ENCODE peak calls at places on chromosomes 7 and 10, in five cellular contexts. R, N, Y, F and Z are unnamed samples.
A peak's percentile ranks its signal among the peaks of the same experiment; 100 is the strongest.

GRCh38 chr7:129556607-129557120 is 54.3 kb downstream of the SMKR1 start:
- DNase-seq in F (no peak), Y (no peak), R (no peak), N (no peak), Z (no peak)

GRCh38 chr10:3774018-3774813 is 10.8 kb downstream of the KLF6 start:
- DNase-seq in N (peak; percentile 70), R (no peak), F (no peak), Y (no peak), Z (no peak)

GRCh38 chr7:119996634-119997033 is 276.3 kb upstream of the KCND2 start:
- DNase-seq in R (no peak), Y (no peak), F (no peak), N (peak; percentile 85), Z (no peak)

GRCh38 chr10:50610364-50610763 is 13.4 kb downstream of the SGMS1 start:
- DNase-seq in Y (no peak), F (no peak), N (no peak), R (no peak), Z (no peak)

GRCh38 chr7:68787586-68787985 is 810.7 kb upstream of the AUTS2 start:
- DNase-seq in R (no peak), Y (no peak), N (no peak), F (no peak), Z (no peak)

GRCh38 chr10:24128066-24128751 is 80.7 kb upstream of the KIAA1217 start:
- DNase-seq in Y (no peak), N (no peak), F (no peak), R (no peak), Z (no peak)

GRCh38 chr7:47601119-47601880 is 19.4 kb upstream of the TNS3 start:
- DNase-seq in R (no peak), F (no peak), N (peak; percentile 70), Y (peak; percentile 93), Z (no peak)

GRCh38 chr10:92110039-92110794 is 180.7 kb downstream of the CPEB3 start:
- DNase-seq in F (no peak), N (peak; percentile 51), Y (no peak), R (no peak), Z (no peak)

GRCh38 chr7:35985126-35985754 is 167.8 kb upstream of the EEPD1 start:
- DNase-seq in F (peak; percentile 70), R (peak; percentile 92), Y (no peak), N (peak; percentile 78), Z (peak; percentile 74)

GRCh38 chr7:10707519-10707918 is 266.2 kb upstream of the PHF14 start:
- DNase-seq in N (no peak), Y (no peak), F (no peak), R (no peak), Z (no peak)

GRCh38 chr10:124213471-124213870 is 120.1 kb upstream of the CHST15 start:
- DNase-seq in Y (no peak), F (no peak), R (no peak), N (no peak), Z (no peak)

GRCh38 chr10:48609899-48610584 is 5.2 kb upstream of the ARHGAP22 start:
- DNase-seq in Y (no peak), R (peak; percentile 15), F (no peak), N (no peak), Z (no peak)

GRCh38 chr7:28142650-28143049 is 37.9 kb downstream of the JAZF1 start:
- DNase-seq in N (no peak), R (no peak), Y (no peak), F (no peak), Z (no peak)
- H3K27ac ChIP-seq in N (no peak overlapping the region), R (no peak overlapping the region), Y (no peak overlapping the region), F (no peak overlapping the region), Z (no peak overlapping the region)

DNA sequence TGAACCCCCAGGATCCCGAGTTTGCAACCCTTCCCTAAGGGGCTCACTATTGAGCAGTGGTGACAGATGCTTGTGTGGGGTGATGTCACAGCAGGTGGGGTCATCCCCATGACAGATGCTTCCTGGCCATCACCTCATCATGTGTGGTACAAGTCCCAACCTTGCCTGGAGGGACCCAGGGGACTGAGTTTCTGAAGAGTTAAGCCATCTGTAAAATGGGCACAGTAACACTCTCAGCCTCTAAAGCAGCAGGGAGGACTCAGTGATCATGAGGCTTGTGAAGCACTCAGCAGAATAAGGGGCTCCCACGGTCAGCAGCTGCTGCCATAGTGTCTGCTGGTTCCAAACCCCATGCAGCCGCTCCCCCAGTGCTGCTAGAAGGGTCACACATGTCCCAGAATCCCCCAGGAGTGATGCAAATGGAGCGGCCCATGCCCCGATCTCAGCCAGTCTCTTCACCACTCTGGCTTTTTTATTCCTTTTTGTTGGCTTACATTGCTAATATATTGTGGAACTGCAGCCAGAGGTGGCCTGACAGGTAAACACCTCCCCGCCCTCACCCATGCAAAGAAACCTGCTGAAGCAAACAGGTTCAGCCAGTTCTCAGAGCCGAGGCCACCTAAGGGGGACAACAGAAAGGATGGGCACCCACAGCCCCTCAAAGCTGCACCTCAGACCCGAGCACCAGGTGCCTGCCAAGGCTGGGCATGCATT is 102.1 kb upstream of the PDGFA start:
- DNase-seq in Y (no peak), F (no peak), R (no peak), N (no peak), Z (no peak)
- H3K9me3 ChIP-seq in Y (peaks cover 9% of the 10 kb centered on the region), F (peaks cover 18% of the 10 kb centered on the region), R (no peaks in the 10 kb centered on the region), N (no peaks in the 10 kb centered on the region), Z (peaks cover 45% of the 10 kb centered on the region)

GRCh38 chr10:77510294-77510693 is 127.3 kb downstream of the KCNMA1 start:
- DNase-seq in F (no peak), Y (no peak), R (no peak), N (no peak), Z (no peak)
- H3K27ac ChIP-seq in F (no peak overlapping the region), Y (no peak overlapping the region), R (no peak overlapping the region), N (no peak overlapping the region), Z (no peak overlapping the region)

DNA sequence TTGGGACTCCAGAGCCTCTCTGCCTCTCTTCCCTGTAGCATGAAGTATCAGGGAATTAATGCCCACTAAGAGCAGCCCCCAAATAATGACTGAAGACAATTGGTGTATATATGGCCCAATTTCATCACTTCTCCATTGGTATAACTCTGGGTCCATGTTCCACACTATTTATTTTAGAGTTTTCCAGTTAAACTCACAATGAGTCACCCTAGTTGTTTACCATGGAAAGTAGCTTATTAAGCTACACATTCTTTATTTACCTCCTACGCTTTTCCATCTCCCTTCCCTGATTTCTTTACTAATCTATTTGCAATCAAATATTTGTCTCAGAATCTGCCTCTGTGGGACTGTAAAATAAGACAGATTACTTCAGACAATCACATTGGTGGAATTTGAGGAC is 655.6 kb downstream of the SORCS1 start:
- DNase-seq in Y (no peak), F (no peak), R (no peak), N (no peak), Z (no peak)
- H3K9me3 ChIP-seq in Y (no peaks in the 10 kb centered on the region), F (no peaks in the 10 kb centered on the region), R (no peaks in the 10 kb centered on the region), N (no peaks in the 10 kb centered on the region), Z (no peaks in the 10 kb centered on the region)

GRCh38 chr7:131284702-131285419 is 42.8 kb upstream of the MKLN1 start:
- DNase-seq in F (no peak), N (no peak), R (peak; percentile 87), Y (no peak), Z (no peak)
- H3K27ac ChIP-seq in F (no peak overlapping the region), N (no peak overlapping the region), R (peak overlapping the region; percentile 88), Y (no peak overlapping the region), Z (no peak overlapping the region)